ENCODE peak calls at places on chromosome 12, in seven cellular contexts. J, G, Y, W, X, F and P are unnamed samples.

GRCh38 chr12:34403706-34404376 is 381.5 kb downstream of the ALG10 start:
- DNase-seq in J (no peak), G (peak; percentile 8), Y (no peak), W (no peak), X (no peak), F (no peak), P (no peak)

GRCh38 chr12:113108308-113108707 is 27.3 kb downstream of the RASAL1 start:
- DNase-seq in J (no peak), G (no peak), Y (no peak), W (no peak), X (no peak), F (no peak), P (no peak)

GRCh38 chr12:67693895-67694294 is 45.4 kb downstream of the DYRK2 start:
- DNase-seq in J (no peak), G (no peak), Y (no peak), W (no peak), X (no peak), F (no peak), P (no peak)

GRCh38 chr12:52266514-52266913 is 7.9 kb upstream of the KRT86 start:
- DNase-seq in J (no peak), G (no peak), Y (no peak), W (no peak), X (no peak), F (no peak), P (no peak)

GRCh38 chr12:54217774-54218221 is 29.0 kb upstream of the SMUG1 start:
- DNase-seq in J (no peak), G (no peak), Y (no peak), W (peak; percentile 53), X (peak; percentile 97), F (no peak), P (no peak)

GRCh38 chr12:128727461-128727860 is 96.3 kb downstream of the SLC15A4 start:
- DNase-seq in J (peak; percentile 42), G (no peak), Y (no peak), W (no peak), X (no peak), F (peak; percentile 65), P (peak; percentile 34)

GRCh38 chr12:66152732-66153131 is 17.1 kb downstream of the TMBIM4 start:
- DNase-seq in J (no peak), G (no peak), Y (no peak), W (no peak), X (no peak), F (no peak), P (no peak)

GRCh38 chr12:29782821-29783772 is 645 bp downstream of the TMTC1 start:
- DNase-seq in J (no peak), G (peak; percentile 27), Y (peak; percentile 69), W (peak; percentile 16), X (peak; percentile 65), F (peak; percentile 4), P (no peak)

GRCh38 chr12:13941258-13942249 is 39.8 kb downstream of the GRIN2B start:
- DNase-seq in J (peak; percentile 64), G (no peak), Y (peak; percentile 19), W (peak; percentile 33), X (peak; percentile 91), F (peak; percentile 73), P (peak; percentile 51)

GRCh38 chr12:12718853-12719252 is 1.7 kb downstream of the CDKN1B start:
- DNase-seq in J (peak; percentile 42), G (no peak), Y (peak; percentile 64), W (no peak), X (peak; percentile 28), F (no peak), P (no peak)

GRCh38 chr12:100741084-100741711 is 53.4 kb upstream of the ANO4 start:
- DNase-seq in J (peak; percentile 9), G (no peak), Y (peak; percentile 54), W (peak; percentile 19), X (peak; percentile 43), F (peak; percentile 27), P (peak; percentile 14)

GRCh38 chr12:103100226-103100866 is 142.9 kb downstream of the ASCL1 start:
- DNase-seq in J (no peak), G (no peak), Y (no peak), W (no peak), X (no peak), F (no peak), P (no peak)

GRCh38 chr12:132342322-132342721 is 12.9 kb upstream of the GALNT9 start:
- DNase-seq in J (no peak), G (no peak), Y (no peak), W (no peak), X (peak; percentile 73), F (peak; percentile 35), P (no peak)